ENCODE peak calls at places on chromosomes 4 and X, in six cellular contexts. C is heart right ventricle; F is CD4-positive, alpha-beta T cell; H is BJ; P is foreskin melanocyte; E is endothelial cell of umbilical vein. S is an unnamed sample.

GRCh38 chr4:111228874-111229273 is 606.0 kb upstream of the PITX2 start:
- DNase-seq in C (no peak), F (no peak), H (no peak), P (no peak), E (peak), S (peak)

GRCh38 chrX:151177141-151178027 is 1.0 kb downstream of the GPR50 start:
- DNase-seq in C (no peak), F (no peak), H (no peak), P (no peak), E (peak), S (no peak)

GRCh38 chr4:69707807-69708206 is 52.6 kb downstream of the SULT1B1 start:
- DNase-seq in C (no peak), F (no peak), H (no peak), P (no peak), E (no peak), S (no peak)

GRCh38 chr4:110867981-110868380 is 245.1 kb upstream of the PITX2 start:
- DNase-seq in C (no peak), F (no peak), H (no peak), P (no peak), E (no peak), S (no peak)

GRCh38 chr4:154004859-154005520 is 216.1 kb upstream of the SFRP2 start:
- DNase-seq in C (no peak), F (no peak), H (peak), P (no peak), E (no peak), S (peak)

GRCh38 chrX:98501441-98501840 is 1617.7 kb downstream of the RPA4 start:
- DNase-seq in C (no peak), F (no peak), H (no peak), P (no peak), E (no peak), S (no peak)

GRCh38 chr4:105741548-105741947 is 33.0 kb downstream of the GSTCD start:
- DNase-seq in C (no peak), F (no peak), H (no peak), P (no peak), E (peak), S (peak)

GRCh38 chr4:76251448-76252270 is at the start of gene FAM47E:
- DNase-seq in C (peak), F (no peak), H (no peak), P (no peak), E (peak), S (no peak)

GRCh38 chrX:102077426-102077825 is 48.1 kb upstream of the TCEAL2 start:
- DNase-seq in C (no peak), F (no peak), H (no peak), P (no peak), E (no peak), S (no peak)

GRCh38 chr4:8643441-8643840 is 50.9 kb downstream of the CPZ start:
- DNase-seq in C (no peak), F (no peak), H (no peak), P (no peak), E (no peak), S (no peak)

GRCh38 chrX:137043736-137044135 is 9.9 kb upstream of the GPR101 start:
- DNase-seq in C (no peak), F (no peak), H (no peak), P (no peak), E (no peak), S (no peak)

GRCh38 chrX:134660627-134661026 is 2.4 kb upstream of the PLAC1 start:
- DNase-seq in C (no peak), F (no peak), H (no peak), P (no peak), E (no peak), S (no peak)

GRCh38 chr4:97507587-97508245 is 635.6 kb downstream of the STPG2 start:
- DNase-seq in C (no peak), F (no peak), H (no peak), P (no peak), E (peak), S (no peak)

GRCh38 chr4:87462102-87462501 is 39.7 kb downstream of the NUDT9 start:
- DNase-seq in C (no peak), F (no peak), H (no peak), P (no peak), E (no peak), S (no peak)

GRCh38 chr4:114600066-114600552 is 1.5 kb downstream of the UGT8 start:
- DNase-seq in C (no peak), F (no peak), H (no peak), P (no peak), E (no peak), S (no peak)

GRCh38 chrX:17065100-17065499 is 118.6 kb downstream of the REPS2 start:
- DNase-seq in C (no peak), F (no peak), H (no peak), P (no peak), E (no peak), S (no peak)

GRCh38 chrX:146435472-146435871 is 374.1 kb upstream of the CXorf51B start:
- DNase-seq in C (no peak), F (no peak), H (no peak), P (no peak), E (no peak), S (no peak)

GRCh38 chrX:87475793-87476192 is 41.8 kb upstream of the KLHL4 start:
- DNase-seq in C (no peak), F (no peak), H (no peak), P (no peak), E (no peak), S (no peak)

GRCh38 chrX:65634732-65635131 is 32.7 kb upstream of the MSN start:
- DNase-seq in C (no peak), F (no peak), H (no peak), P (no peak), E (no peak), S (no peak)

GRCh38 chrX:107662824-107663223 is 34.5 kb downstream of the PRPS1 start:
- DNase-seq in C (no peak), F (no peak), H (no peak), P (no peak), E (no peak), S (no peak)

GRCh38 chrX:65508851-65509250 is 25.7 kb downstream of the LAS1L start:
- DNase-seq in C (no peak), F (no peak), H (no peak), P (no peak), E (peak), S (no peak)

GRCh38 chr4:87375719-87376291 is 15.2 kb downstream of the HSD17B11 start:
- DNase-seq in C (no peak), F (no peak), H (peak), P (peak), E (peak), S (peak)

GRCh38 chr4:155001229-155001628 is 207.2 kb upstream of the NPY2R start:
- DNase-seq in C (no peak), F (no peak), H (no peak), P (no peak), E (no peak), S (no peak)

GRCh38 chr4:15651682-15652081 is 3.5 kb downstream of the FBXL5 start:
- DNase-seq in C (no peak), F (no peak), H (no peak), P (no peak), E (no peak), S (no peak)

GRCh38 chrX:1463581-1464281 is 11.0 kb upstream of the ASMTL start:
- DNase-seq in C (no peak), F (no peak), H (no peak), P (no peak), E (no peak), S (no peak)

GRCh38 chr4:33494150-33494549 is 2750.2 kb downstream of the ARAP2 start:
- DNase-seq in C (no peak), F (no peak), H (no peak), P (no peak), E (no peak), S (no peak)

GRCh38 chr4:78756721-78757120 is 19.4 kb upstream of the BMP2K start:
- DNase-seq in C (no peak), F (no peak), H (no peak), P (no peak), E (no peak), S (no peak)

GRCh38 chr4:48896845-48897244 is 9.7 kb downstream of the OCIAD2 start:
- DNase-seq in C (no peak), F (no peak), H (no peak), P (no peak), E (no peak), S (no peak)

GRCh38 chr4:7571001-7571400 is 136.3 kb upstream of the PSAPL1 start:
- DNase-seq in C (no peak), F (no peak), H (no peak), P (no peak), E (no peak), S (no peak)

GRCh38 chrX:40174594-40175415 is 77.0 kb upstream of the BCOR start:
- DNase-seq in C (peak), F (no peak), H (no peak), P (no peak), E (peak), S (no peak)

GRCh38 chrX:68669094-68669830 is 21.8 kb downstream of the STARD8 start:
- DNase-seq in C (no peak), F (no peak), H (no peak), P (no peak), E (no peak), S (no peak)

GRCh38 chr4:168589154-168589553 is 92.3 kb downstream of the PALLD start:
- DNase-seq in C (no peak), F (no peak), H (no peak), P (no peak), E (peak), S (no peak)

GRCh38 chr4:12439633-12440305 is 1011.1 kb upstream of the HS3ST1 start:
- DNase-seq in C (no peak), F (no peak), H (no peak), P (no peak), E (peak), S (peak)

GRCh38 chr4:94181815-94182214 is 25.9 kb upstream of the SMARCAD1 start:
- DNase-seq in C (no peak), F (no peak), H (no peak), P (no peak), E (peak), S (no peak)

GRCh38 chrX:53088136-53088974 is 5.6 kb upstream of the KANTR start:
- DNase-seq in C (peak), F (peak), H (no peak), P (no peak), E (peak), S (peak)

GRCh38 chr4:184293552-184293951 is 75.9 kb upstream of the ENPP6 start:
- DNase-seq in C (no peak), F (no peak), H (no peak), P (no peak), E (peak), S (no peak)

S was measured in non-pigmented ciliary epithelial cell.